ENCODE peak calls at places on chromosomes 3 and 15, in four cellular contexts. A is K562, S is HepG2, E is H1. W is an unnamed sample.

GRCh38 chr3:114449271-114450007 is 155.6 kb downstream of the TIGIT start:
- DNase-seq in S (no peak), E (no peak), A (no peak), W (no peak)

GRCh38 chr3:27451261-27451660 is 32.9 kb downstream of the SLC4A7 start:
- DNase-seq in E (no peak), A (no peak), S (no peak), W (no peak)

GRCh38 chr15:88663216-88663615 is 24.4 kb downstream of the ISG20 start:
- DNase-seq in S (no peak), A (no peak), E (no peak), W (no peak)

GRCh38 chr3:126352476-126353454 is 4.4 kb downstream of the KLF15 start:
- DNase-seq in E (no peak), A (no peak), S (peak), W (no peak)

GRCh38 chr15:70556804-70557203 is 206.6 kb downstream of the UACA start:
- DNase-seq in A (no peak), E (no peak), S (no peak), W (no peak)

GRCh38 chr15:85625856-85626255 is 168.9 kb downstream of the KLHL25 start:
- DNase-seq in A (no peak), S (no peak), E (no peak), W (no peak)

GRCh38 chr3:184260571-184261269 is 633 bp downstream of the CAMK2N2 start:
- DNase-seq in S (no peak), E (no peak), A (no peak), W (no peak)

GRCh38 chr3:50388021-50388719 is 28.8 kb upstream of the TMEM115 start:
- DNase-seq in E (no peak), S (no peak), A (peak), W (no peak)

GRCh38 chr3:140244893-140245292 is 309.9 kb downstream of the CLSTN2 start:
- DNase-seq in E (no peak), A (no peak), S (no peak), W (no peak)

GRCh38 chr3:136982520-136983138 is 24.8 kb downstream of the IL20RB start:
- DNase-seq in S (no peak), A (no peak), E (no peak), W (no peak)

GRCh38 chr3:16841906-16842709 is 42.6 kb upstream of the PLCL2 start:
- DNase-seq in S (no peak), E (no peak), A (no peak), W (no peak)

GRCh38 chr3:42705962-42706585 is 3.5 kb upstream of the HHATL start:
- DNase-seq in S (no peak), E (no peak), A (no peak), W (no peak)

GRCh38 chr3:185605566-185605965 is 19.5 kb downstream of the SENP2 start:
- DNase-seq in S (no peak), E (no peak), A (no peak), W (no peak)
- TF ChIP-seq MAFK in S (no peak), E (no peak), A (no peak), W (no peak)

DNA sequence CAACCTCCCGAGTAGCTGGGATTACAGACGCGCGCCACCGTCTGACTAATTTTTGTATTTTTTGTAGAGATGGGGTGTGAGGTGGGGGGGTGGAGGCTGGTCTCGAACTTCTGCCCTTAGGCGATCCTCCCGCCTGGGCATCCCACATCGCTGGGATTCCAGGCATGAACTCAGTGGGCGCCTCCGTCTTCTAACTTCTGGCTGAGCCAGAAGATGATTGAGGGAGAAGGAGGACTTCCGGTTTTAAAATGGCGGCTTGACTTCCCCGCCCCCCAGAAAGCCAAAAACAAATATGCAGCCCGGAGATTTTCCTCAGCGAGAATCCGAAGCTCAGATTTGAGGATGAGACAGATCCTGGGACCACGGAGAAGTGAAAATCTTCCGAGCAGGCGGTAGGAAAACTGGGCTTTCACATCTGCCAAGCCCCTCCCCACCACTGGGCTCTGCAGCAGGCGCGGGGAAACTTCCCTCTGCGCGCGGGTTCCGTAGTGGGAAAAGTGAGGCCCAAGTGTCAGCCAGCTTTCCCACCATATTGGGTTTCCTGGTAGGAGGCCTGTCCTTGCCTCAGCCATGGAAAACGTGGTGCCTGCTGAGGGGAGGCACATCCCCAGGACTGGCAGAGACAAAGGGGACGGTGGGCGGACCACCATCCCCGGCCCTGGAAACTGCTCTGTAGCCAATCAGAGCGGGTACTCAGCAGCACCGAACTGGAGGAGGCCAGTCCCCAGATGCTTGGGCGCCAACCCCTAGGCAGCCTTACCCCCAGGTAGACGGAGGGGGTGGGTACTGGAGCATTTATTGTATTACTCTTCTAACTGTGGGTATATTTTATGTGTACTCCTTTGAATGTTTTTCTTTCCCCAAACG is 17.3 kb downstream of the CHST14 start:
- DNase-seq in E (no peak), S (no peak), A (no peak), W (no peak)
- TF ChIP-seq KDM1A in E (no peak), S (no peak), A (no peak), W (no peak)

DNA sequence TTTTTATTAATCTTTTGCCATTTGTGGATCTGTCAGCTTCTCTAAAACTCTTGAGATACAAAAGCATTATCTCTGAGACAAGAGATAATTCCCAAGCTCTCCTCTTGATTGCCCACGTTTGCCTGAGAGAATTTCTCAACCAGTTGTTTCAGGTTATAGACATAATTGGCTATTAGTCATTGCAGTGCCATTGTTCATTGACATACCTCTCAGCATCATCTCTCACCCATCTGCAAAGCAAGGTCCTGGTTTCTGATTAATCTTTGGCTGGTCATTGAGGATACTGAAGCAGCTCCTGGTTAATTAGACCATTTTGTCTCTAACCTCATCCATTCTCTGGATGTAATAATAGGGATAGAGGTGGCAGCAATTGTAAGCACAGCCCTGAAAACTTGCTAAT is 104.2 kb downstream of the CNTN6 start:
- DNase-seq in E (no peak), A (no peak), S (no peak), W (no peak)
- TF ChIP-seq MAFK in E (no peak), A (no peak), S (no peak), W (no peak)

GRCh38 chr3:53671192-53672021 is 174.8 kb downstream of the CHDH start:
- DNase-seq in A (no peak), E (no peak), S (no peak), W (no peak)
- TF ChIP-seq KDM1A in A (no peak), E (no peak), S (no peak), W (no peak)

GRCh38 chr3:15297592-15298350 is 34.6 kb downstream of the SH3BP5 start:
- DNase-seq in A (peak), S (no peak), E (no peak), W (no peak)

GRCh38 chr3:15301761-15302160 is 30.6 kb downstream of the SH3BP5 start:
- DNase-seq in A (no peak), S (no peak), E (no peak), W (no peak)

GRCh38 chr3:15298504-15298903 is 33.9 kb downstream of the SH3BP5 start:
- DNase-seq in E (no peak), A (no peak), S (no peak), W (no peak)

GRCh38 chr3:15300318-15301078 is 31.9 kb downstream of the SH3BP5 start:
- DNase-seq in A (no peak), S (no peak), E (no peak), W (peak)

GRCh38 chr3:15299036-15299435 is 33.4 kb downstream of the SH3BP5 start:
- DNase-seq in S (no peak), A (peak), E (no peak), W (no peak)
- TF ChIP-seq MAFK in S (no peak), A (no peak), E (no peak), W (no peak)

GRCh38 chr3:101319531-101319930 is 844 bp downstream of the IMPG2 start:
- DNase-seq in A (no peak), S (no peak), E (no peak), W (no peak)
- TF ChIP-seq KDM1A in A (no peak), S (no peak), E (no peak), W (no peak)